ENCODE peak calls at places on chromosomes 11 and 22, in four cellular contexts. D is activated T-helper 1 cell treated with anti-CD3 and anti-CD28 coated beads, Interleukin-12 subunit alpha, Interleukin-12 subunit beta, Interleukin-2, Interleukin-4 antibody, amounts not matched to agents 30 ng/mL and 10 ng/mL and 1 ng/mL, durations not matched to agents 14 hours and 24 hours and 36 hours; I is left colon; F is NCI-H1105. Y is an unnamed sample.

GRCh38 chr11:62592216-62592815 is 993 bp upstream of the TUT1 start:
- DNase-seq in D (no peak), I (no peak), F (no peak), Y (no peak)

GRCh38 chr11:12017865-12018453 is 9.5 kb upstream of the DKK3 start:
- DNase-seq in D (no peak), I (no peak), F (no peak), Y (no peak)

GRCh38 chr22:33597274-33597985 is 322.8 kb downstream of the LARGE1 start:
- DNase-seq in D (no peak), I (no peak), F (no peak), Y (no peak)

GRCh38 chr11:74686792-74687191 is 44.4 kb downstream of the CHRDL2 start:
- DNase-seq in D (no peak), I (peak), F (no peak), Y (no peak)

GRCh38 chr11:46865340-46865739 is 19.3 kb upstream of the CKAP5 start:
- DNase-seq in D (no peak), I (no peak), F (no peak), Y (no peak)

GRCh38 chr22:24398409-24398808 is 29.0 kb upstream of the ADORA2A start:
- DNase-seq in D (no peak), I (no peak), F (no peak), Y (no peak)

GRCh38 chr11:117072517-117073218 is 25.6 kb downstream of the SIK3 start:
- DNase-seq in D (no peak), I (no peak), F (no peak), Y (no peak)

GRCh38 chr11:61138940-61139339 is 22.3 kb downstream of the VPS37C start:
- DNase-seq in D (no peak), I (no peak), F (no peak), Y (no peak)

Y was measured in NCI-H748 treated with DMSO at 0.1 percent for 48 hours.